ENCODE peak calls at places on chromosomes 4 and X, in eight cellular contexts. One of them, this sample, is unnamed. For H3K4me1, the result is how much of the 10 kb centered on the place peaks cover.

GRCh38 chrX:34656842-34657780 is at the start of gene TMEM47:
- DNase-seq in transverse colon: peak
- DNase-seq in heart right ventricle: peak
- DNase-seq in mesendoderm: peak
- DNase-seq in suprapubic skin: peak
- DNase-seq in kidney: peak
- DNase-seq in CD8-positive, alpha-beta memory T cell: no peak
- DNase-seq in CD8-positive, alpha-beta T cell: no peak
- DNase-seq in this sample: peak

GRCh38 chr4:108651068-108651794 is 832 bp downstream of the OSTC start:
- DNase-seq in transverse colon: no peak
- DNase-seq in heart right ventricle: no peak
- DNase-seq in mesendoderm: peak
- DNase-seq in suprapubic skin: no peak
- DNase-seq in kidney: no peak
- DNase-seq in CD8-positive, alpha-beta memory T cell: no peak
- DNase-seq in CD8-positive, alpha-beta T cell: no peak
- DNase-seq in this sample: no peak

GRCh38 chr4:151415978-151416377 is 7.0 kb downstream of the FHIP1A start:
- DNase-seq in transverse colon: no peak
- DNase-seq in heart right ventricle: no peak
- DNase-seq in mesendoderm: no peak
- DNase-seq in suprapubic skin: no peak
- DNase-seq in kidney: no peak
- DNase-seq in CD8-positive, alpha-beta memory T cell: no peak
- DNase-seq in CD8-positive, alpha-beta T cell: no peak
- DNase-seq in this sample: no peak

GRCh38 chr4:6071959-6072720 is 53.9 kb upstream of the C4orf50 start:
- DNase-seq in transverse colon: no peak
- DNase-seq in heart right ventricle: peak
- DNase-seq in mesendoderm: peak
- DNase-seq in suprapubic skin: no peak
- DNase-seq in kidney: no peak
- DNase-seq in CD8-positive, alpha-beta memory T cell: no peak
- DNase-seq in CD8-positive, alpha-beta T cell: no peak
- DNase-seq in this sample: peak

GRCh38 chr4:92551616-92552015 is 247.8 kb downstream of the GRID2 start:
- DNase-seq in transverse colon: no peak
- DNase-seq in heart right ventricle: no peak
- DNase-seq in mesendoderm: no peak
- DNase-seq in suprapubic skin: no peak
- DNase-seq in kidney: no peak
- DNase-seq in CD8-positive, alpha-beta memory T cell: no peak
- DNase-seq in CD8-positive, alpha-beta T cell: no peak
- DNase-seq in this sample: no peak

GRCh38 chr4:52244773-52245360 is 193.8 kb downstream of the SPATA18 start:
- DNase-seq in transverse colon: no peak
- DNase-seq in heart right ventricle: no peak
- DNase-seq in mesendoderm: no peak
- DNase-seq in suprapubic skin: no peak
- DNase-seq in kidney: no peak
- DNase-seq in CD8-positive, alpha-beta memory T cell: no peak
- DNase-seq in CD8-positive, alpha-beta T cell: no peak
- DNase-seq in this sample: no peak

GRCh38 chr4:80255374-80256095 is 10.9 kb upstream of the FGF5 start:
- DNase-seq in transverse colon: no peak
- DNase-seq in heart right ventricle: no peak
- DNase-seq in mesendoderm: no peak
- DNase-seq in suprapubic skin: no peak
- DNase-seq in kidney: no peak
- DNase-seq in CD8-positive, alpha-beta memory T cell: no peak
- DNase-seq in CD8-positive, alpha-beta T cell: no peak
- DNase-seq in this sample: no peak

GRCh38 chr4:105990933-105991332 is 95.7 kb downstream of the NPNT start:
- DNase-seq in transverse colon: peak
- DNase-seq in heart right ventricle: peak
- DNase-seq in mesendoderm: no peak
- DNase-seq in suprapubic skin: peak
- DNase-seq in kidney: peak
- DNase-seq in CD8-positive, alpha-beta memory T cell: no peak
- DNase-seq in CD8-positive, alpha-beta T cell: no peak
- DNase-seq in this sample: peak

GRCh38 chr4:26576171-26576829 is 7.6 kb upstream of the TBC1D19 start:
- DNase-seq in transverse colon: no peak
- DNase-seq in heart right ventricle: peak
- DNase-seq in mesendoderm: peak
- DNase-seq in suprapubic skin: no peak
- DNase-seq in kidney: no peak
- DNase-seq in CD8-positive, alpha-beta memory T cell: no peak
- DNase-seq in CD8-positive, alpha-beta T cell: no peak
- DNase-seq in this sample: peak

GRCh38 chr4:11743236-11743635 is 314.5 kb upstream of the HS3ST1 start:
- DNase-seq in transverse colon: no peak
- DNase-seq in heart right ventricle: no peak
- DNase-seq in mesendoderm: no peak
- DNase-seq in suprapubic skin: no peak
- DNase-seq in kidney: no peak
- DNase-seq in CD8-positive, alpha-beta memory T cell: no peak
- DNase-seq in CD8-positive, alpha-beta T cell: no peak
- DNase-seq in this sample: no peak

GRCh38 chr4:143294310-143294709 is 42.4 kb upstream of the GAB1 start:
- DNase-seq in transverse colon: peak
- DNase-seq in heart right ventricle: peak
- DNase-seq in mesendoderm: no peak
- DNase-seq in suprapubic skin: peak
- DNase-seq in kidney: peak
- DNase-seq in CD8-positive, alpha-beta memory T cell: no peak
- DNase-seq in CD8-positive, alpha-beta T cell: no peak
- DNase-seq in this sample: peak

GRCh38 chrX:103254171-103254824 is 657 bp downstream of the TCEAL8 start:
- DNase-seq in transverse colon: peak
- DNase-seq in heart right ventricle: peak
- DNase-seq in mesendoderm: peak
- DNase-seq in suprapubic skin: no peak
- DNase-seq in kidney: peak
- DNase-seq in CD8-positive, alpha-beta memory T cell: peak
- DNase-seq in CD8-positive, alpha-beta T cell: no peak
- DNase-seq in this sample: peak

GRCh38 chr4:163378661-163379060 is 35.0 kb downstream of the NPY5R start:
- DNase-seq in transverse colon: no peak
- DNase-seq in heart right ventricle: no peak
- DNase-seq in mesendoderm: no peak
- DNase-seq in suprapubic skin: no peak
- DNase-seq in kidney: no peak
- DNase-seq in CD8-positive, alpha-beta memory T cell: no peak
- DNase-seq in CD8-positive, alpha-beta T cell: no peak
- DNase-seq in this sample: no peak

GRCh38 chr4:78938474-78938867 is 767 bp downstream of the PAQR3 start:
- DNase-seq in transverse colon: no peak
- DNase-seq in heart right ventricle: no peak
- DNase-seq in mesendoderm: no peak
- DNase-seq in suprapubic skin: no peak
- DNase-seq in kidney: no peak
- DNase-seq in CD8-positive, alpha-beta memory T cell: no peak
- DNase-seq in CD8-positive, alpha-beta T cell: no peak
- DNase-seq in this sample: no peak

GRCh38 chr4:76591992-76592391 is 157.0 kb downstream of the SHROOM3 start:
- DNase-seq in transverse colon: no peak
- DNase-seq in heart right ventricle: no peak
- DNase-seq in mesendoderm: no peak
- DNase-seq in suprapubic skin: no peak
- DNase-seq in kidney: no peak
- DNase-seq in CD8-positive, alpha-beta memory T cell: no peak
- DNase-seq in CD8-positive, alpha-beta T cell: no peak
- DNase-seq in this sample: no peak

GRCh38 chrX:86806786-86807185 is 658.5 kb downstream of the DACH2 start:
- DNase-seq in transverse colon: no peak
- DNase-seq in heart right ventricle: no peak
- DNase-seq in mesendoderm: peak
- DNase-seq in suprapubic skin: no peak
- DNase-seq in kidney: no peak
- DNase-seq in CD8-positive, alpha-beta memory T cell: no peak
- DNase-seq in CD8-positive, alpha-beta T cell: no peak
- DNase-seq in this sample: no peak

GRCh38 chr4:78669453-78669852 is 106.7 kb upstream of the BMP2K start:
- DNase-seq in transverse colon: no peak
- DNase-seq in heart right ventricle: no peak
- DNase-seq in mesendoderm: peak
- DNase-seq in suprapubic skin: no peak
- DNase-seq in kidney: no peak
- DNase-seq in CD8-positive, alpha-beta memory T cell: no peak
- DNase-seq in CD8-positive, alpha-beta T cell: no peak
- DNase-seq in this sample: no peak

GRCh38 chrX:131723646-131724045 is 179.8 kb downstream of the OR13H1 start:
- DNase-seq in transverse colon: no peak
- DNase-seq in heart right ventricle: no peak
- DNase-seq in mesendoderm: no peak
- DNase-seq in suprapubic skin: no peak
- DNase-seq in kidney: no peak
- DNase-seq in CD8-positive, alpha-beta memory T cell: no peak
- DNase-seq in CD8-positive, alpha-beta T cell: no peak
- DNase-seq in this sample: no peak

GRCh38 chr4:186554890-186555827 is at the start of gene MTNR1A:
- DNase-seq in transverse colon: peak
- DNase-seq in heart right ventricle: no peak
- DNase-seq in mesendoderm: peak
- DNase-seq in suprapubic skin: no peak
- DNase-seq in kidney: no peak
- DNase-seq in CD8-positive, alpha-beta memory T cell: no peak
- DNase-seq in CD8-positive, alpha-beta T cell: no peak
- DNase-seq in this sample: no peak
- H3K4me3 ChIP-seq in transverse colon: peak
- H3K4me3 ChIP-seq in heart right ventricle: peak
- H3K4me3 ChIP-seq in mesendoderm: peak
- H3K4me3 ChIP-seq in suprapubic skin: peak
- H3K4me3 ChIP-seq in kidney: peak
- H3K4me3 ChIP-seq in CD8-positive, alpha-beta memory T cell: no peak
- H3K4me3 ChIP-seq in CD8-positive, alpha-beta T cell: no peak
- H3K4me3 ChIP-seq in this sample: peak

GRCh38 chrX:119692241-119693031 is 532 bp downstream of the SEPTIN6 start:
- DNase-seq in transverse colon: peak
- DNase-seq in heart right ventricle: peak
- DNase-seq in mesendoderm: peak
- DNase-seq in suprapubic skin: no peak
- DNase-seq in kidney: peak
- DNase-seq in CD8-positive, alpha-beta memory T cell: peak
- DNase-seq in CD8-positive, alpha-beta T cell: peak
- DNase-seq in this sample: peak

GRCh38 chrX:119693032-119693995 is at the start of gene SEPTIN6:
- DNase-seq in transverse colon: peak
- DNase-seq in heart right ventricle: peak
- DNase-seq in mesendoderm: peak
- DNase-seq in suprapubic skin: peak
- DNase-seq in kidney: peak
- DNase-seq in CD8-positive, alpha-beta memory T cell: peak
- DNase-seq in CD8-positive, alpha-beta T cell: peak
- DNase-seq in this sample: peak

GRCh38 chrX:119694601-119695534 is 1.9 kb upstream of the SEPTIN6 start:
- DNase-seq in transverse colon: no peak
- DNase-seq in heart right ventricle: no peak
- DNase-seq in mesendoderm: peak
- DNase-seq in suprapubic skin: no peak
- DNase-seq in kidney: no peak
- DNase-seq in CD8-positive, alpha-beta memory T cell: no peak
- DNase-seq in CD8-positive, alpha-beta T cell: no peak
- DNase-seq in this sample: no peak

GRCh38 chrX:119695535-119696050 is 2.6 kb upstream of the SEPTIN6 start:
- DNase-seq in transverse colon: no peak
- DNase-seq in heart right ventricle: no peak
- DNase-seq in mesendoderm: no peak
- DNase-seq in suprapubic skin: no peak
- DNase-seq in kidney: no peak
- DNase-seq in CD8-positive, alpha-beta memory T cell: no peak
- DNase-seq in CD8-positive, alpha-beta T cell: no peak
- DNase-seq in this sample: no peak

DNA sequence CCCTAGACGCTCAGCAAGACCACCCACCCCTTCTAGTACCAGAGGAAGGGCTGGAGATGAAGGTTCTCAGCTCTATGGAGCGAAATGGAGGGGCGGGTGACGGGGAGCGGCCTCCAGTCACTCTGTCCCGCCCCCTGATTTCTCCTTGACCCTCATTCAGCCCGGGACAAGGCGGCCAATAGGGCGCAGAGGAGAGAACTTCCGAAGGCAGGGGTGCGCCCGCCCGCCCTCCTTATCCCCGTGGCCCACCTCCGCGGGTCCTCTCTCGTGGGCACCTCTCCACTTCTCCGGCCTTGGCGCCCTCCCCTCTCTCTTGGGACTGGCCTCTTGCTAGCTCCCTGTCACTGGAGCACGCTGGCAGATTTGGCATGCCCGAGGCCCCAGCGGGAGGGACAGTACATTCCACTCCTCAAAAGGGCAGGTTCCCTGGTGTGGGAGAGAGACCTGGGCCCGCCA is 1.1 kb upstream of the SEPTIN6 start:
- DNase-seq in transverse colon: peak
- DNase-seq in heart right ventricle: no peak
- DNase-seq in mesendoderm: no peak
- DNase-seq in suprapubic skin: peak
- DNase-seq in kidney: no peak
- DNase-seq in CD8-positive, alpha-beta memory T cell: no peak
- DNase-seq in CD8-positive, alpha-beta T cell: no peak
- DNase-seq in this sample: no peak
- H3K4me1 ChIP-seq in transverse colon: under half
- H3K4me1 ChIP-seq in heart right ventricle: under half
- H3K4me1 ChIP-seq in mesendoderm: under half
- H3K4me1 ChIP-seq in suprapubic skin: under half
- H3K4me1 ChIP-seq in kidney: under half
- H3K4me1 ChIP-seq in CD8-positive, alpha-beta memory T cell: under half
- H3K4me1 ChIP-seq in CD8-positive, alpha-beta T cell: under half
- H3K4me1 ChIP-seq in this sample: under half

GRCh38 chrX:152897216-152898144 is at the start of gene ZNF185:
- DNase-seq in transverse colon: peak
- DNase-seq in heart right ventricle: no peak
- DNase-seq in mesendoderm: peak
- DNase-seq in suprapubic skin: no peak
- DNase-seq in kidney: peak
- DNase-seq in CD8-positive, alpha-beta memory T cell: no peak
- DNase-seq in CD8-positive, alpha-beta T cell: no peak
- DNase-seq in this sample: no peak
- H3K4me3 ChIP-seq in transverse colon: peak
- H3K4me3 ChIP-seq in heart right ventricle: peak
- H3K4me3 ChIP-seq in mesendoderm: no peak
- H3K4me3 ChIP-seq in suprapubic skin: peak
- H3K4me3 ChIP-seq in kidney: peak
- H3K4me3 ChIP-seq in CD8-positive, alpha-beta memory T cell: no peak
- H3K4me3 ChIP-seq in CD8-positive, alpha-beta T cell: no peak
- H3K4me3 ChIP-seq in this sample: peak

DNA sequence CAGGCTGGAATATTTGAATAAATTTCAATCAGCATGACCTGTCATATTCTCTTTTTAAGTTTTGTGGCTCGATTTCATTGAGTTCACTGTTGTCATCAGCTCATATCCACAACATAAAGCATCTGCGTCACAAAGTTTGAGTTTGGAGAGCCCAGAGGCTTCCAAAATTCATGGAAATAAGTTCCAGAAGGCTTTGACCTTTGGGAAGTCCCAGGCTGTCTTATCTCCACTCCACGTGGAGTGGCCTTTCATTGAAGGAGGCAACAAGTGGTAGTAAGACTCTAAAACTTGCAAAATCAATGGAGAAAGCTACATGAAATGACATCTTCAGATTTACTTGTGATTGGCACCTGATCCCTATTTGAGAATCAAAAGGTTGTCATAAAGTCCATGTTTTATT is 54.1 kb upstream of the UNC5C start:
- DNase-seq in transverse colon: no peak
- DNase-seq in heart right ventricle: no peak
- DNase-seq in mesendoderm: no peak
- DNase-seq in suprapubic skin: no peak
- DNase-seq in kidney: no peak
- DNase-seq in CD8-positive, alpha-beta memory T cell: no peak
- DNase-seq in CD8-positive, alpha-beta T cell: no peak
- DNase-seq in this sample: no peak
- H3K4me1 ChIP-seq in transverse colon: under half
- H3K4me1 ChIP-seq in heart right ventricle: under half
- H3K4me1 ChIP-seq in mesendoderm: under half
- H3K4me1 ChIP-seq in suprapubic skin: under half
- H3K4me1 ChIP-seq in kidney: under half
- H3K4me1 ChIP-seq in CD8-positive, alpha-beta memory T cell: under half
- H3K4me1 ChIP-seq in CD8-positive, alpha-beta T cell: under half
- H3K4me1 ChIP-seq in this sample: under half